ENCODE peak calls at places on chromosomes 4 and X, in seven cellular contexts. R, G, M, E, Z, S and U are unnamed samples.
A peak's percentile ranks its signal among the peaks of the same experiment; 100 is the strongest.

GRCh38 chr4:123833156-123833555 is 436.6 kb downstream of the SPRY1 start:
- DNase-seq in M (no peak), R (no peak), G (no peak), S (no peak), Z (peak; percentile 78), E (no peak), U (no peak)

GRCh38 chr4:184475096-184475461 is 729 bp upstream of the IRF2 start:
- DNase-seq in G (peak; percentile 52), E (no peak), R (peak; percentile 65), Z (peak; percentile 79), M (peak; percentile 53), S (peak; percentile 61), U (no peak)

GRCh38 chrX:3748052-3748559 is 34.7 kb upstream of the PRKX start:
- DNase-seq in G (no peak), M (no peak), R (no peak), Z (no peak), E (no peak), S (no peak), U (no peak)

GRCh38 chr4:52752921-52753320 is 1.7 kb upstream of the ERVMER34-1 start:
- DNase-seq in S (no peak), G (no peak), Z (no peak), R (no peak), M (no peak), E (no peak), U (no peak)

GRCh38 chrX:110409925-110410324 is 51.3 kb downstream of the RTL9 start:
- DNase-seq in M (no peak), R (no peak), S (no peak), Z (peak; percentile 83), G (no peak), E (no peak), U (no peak)

GRCh38 chr4:67809502-67809901 is 55.3 kb upstream of the GNRHR start:
- DNase-seq in E (no peak), R (peak; percentile 3), G (no peak), Z (no peak), M (peak; percentile 18), S (no peak), U (peak; percentile 63)

GRCh38 chrX:15301924-15302323 is 13.5 kb downstream of the ASB11 start:
- DNase-seq in S (no peak), E (no peak), R (peak; percentile 59), M (no peak), G (no peak), Z (peak; percentile 66), U (no peak)

GRCh38 chr4:100876546-100876945 is 358.7 kb upstream of the EMCN start:
- DNase-seq in G (no peak), Z (no peak), E (no peak), M (no peak), R (no peak), S (no peak), U (no peak)

GRCh38 chr4:5158391-5158770 is 107.1 kb downstream of the STK32B start:
- DNase-seq in S (no peak), E (no peak), R (no peak), Z (no peak), G (no peak), M (no peak), U (peak; percentile 23)

GRCh38 chrX:74606342-74606741 is 8.1 kb downstream of the RLIM start:
- DNase-seq in Z (no peak), S (no peak), E (no peak), M (no peak), R (no peak), G (no peak), U (no peak)

GRCh38 chr4:43238556-43238955 is 346.0 kb downstream of the GRXCR1 start:
- DNase-seq in S (no peak), Z (no peak), G (no peak), M (no peak), R (no peak), E (no peak), U (no peak)

GRCh38 chr4:20288846-20289512 is 37.3 kb downstream of the SLIT2 start:
- DNase-seq in R (no peak), M (no peak), G (no peak), Z (peak; percentile 83), S (no peak), E (no peak), U (no peak)

GRCh38 chr4:13196721-13197120 is 287.4 kb downstream of the RAB28 start:
- DNase-seq in R (no peak), E (no peak), G (no peak), M (no peak), Z (no peak), S (no peak), U (no peak)

GRCh38 chr4:109672173-109672572 is 31.1 kb downstream of the CASP6 start:
- DNase-seq in Z (no peak), G (no peak), R (no peak), E (no peak), M (no peak), S (no peak), U (no peak)

GRCh38 chr4:161714022-161714751 is 449.6 kb downstream of the FSTL5 start:
- DNase-seq in M (no peak), Z (peak; percentile 24), E (peak; percentile 18), G (no peak), S (no peak), R (no peak), U (no peak)

GRCh38 chr4:15756361-15756861 is 21.7 kb upstream of the CD38 start:
- DNase-seq in S (no peak), E (peak; percentile 26), G (peak; percentile 95), M (no peak), R (no peak), Z (peak; percentile 33), U (no peak)

GRCh38 chrX:110037181-110037580 is 34.3 kb downstream of the TMEM164 start:
- DNase-seq in S (no peak), R (no peak), G (no peak), M (no peak), Z (no peak), E (no peak), U (no peak)

GRCh38 chrX:24860140-24860539 is 155.6 kb downstream of the ARX start:
- DNase-seq in G (no peak), R (no peak), S (no peak), Z (peak; percentile 4), E (no peak), M (no peak), U (no peak)

GRCh38 chr4:145709843-145710242 is 29.9 kb downstream of the C4orf51 start:
- DNase-seq in G (no peak), Z (peak; percentile 95), S (no peak), R (no peak), E (no peak), M (no peak), U (no peak)

GRCh38 chr4:56229947-56230346 is 157.3 kb downstream of the AASDH start:
- DNase-seq in G (no peak), R (no peak), Z (no peak), E (no peak), S (no peak), M (no peak), U (no peak)

GRCh38 chrX:68936608-68937007 is 107.8 kb downstream of the EFNB1 start:
- DNase-seq in E (no peak), R (peak; percentile 44), G (no peak), M (no peak), Z (peak; percentile 92), S (no peak), U (no peak)
- TF ChIP-seq EZH2phosphoT487 in E (no peak), R (no peak), G (no peak), M (no peak), Z (no peak), S (no peak), U (no peak)

GRCh38 chr4:8687083-8687482 is 94.5 kb downstream of the CPZ start:
- DNase-seq in R (no peak), Z (no peak), S (no peak), G (no peak), M (no peak), E (no peak), U (no peak)

GRCh38 chr4:8690216-8690786 is 97.7 kb downstream of the CPZ start:
- DNase-seq in S (no peak), M (no peak), E (no peak), G (no peak), R (no peak), Z (no peak), U (no peak)

GRCh38 chr4:8689741-8690140 is 97.2 kb downstream of the CPZ start:
- DNase-seq in R (no peak), M (no peak), S (no peak), G (no peak), Z (no peak), E (no peak), U (no peak)

GRCh38 chr4:8688908-8689445 is 96.4 kb downstream of the CPZ start:
- DNase-seq in S (no peak), R (no peak), E (no peak), Z (peak; percentile 7), M (no peak), G (no peak), U (no peak)

GRCh38 chr4:8688041-8688907 is 95.7 kb downstream of the CPZ start:
- DNase-seq in M (peak; percentile 86), G (peak; percentile 31), R (peak; percentile 65), S (peak; percentile 86), Z (peak; percentile 70), E (peak; percentile 19), U (peak; percentile 88)
- H3K27me3 ChIP-seq in M (peaks cover 5% of the 10 kb centered on the region), G (peaks cover 90% of the 10 kb centered on the region), R (peaks cover 50% of the 10 kb centered on the region), S (no peaks in the 10 kb centered on the region), Z (peaks cover 24% of the 10 kb centered on the region), E (peaks cover 20% of the 10 kb centered on the region), U (peaks cover 95% of the 10 kb centered on the region)

DNA sequence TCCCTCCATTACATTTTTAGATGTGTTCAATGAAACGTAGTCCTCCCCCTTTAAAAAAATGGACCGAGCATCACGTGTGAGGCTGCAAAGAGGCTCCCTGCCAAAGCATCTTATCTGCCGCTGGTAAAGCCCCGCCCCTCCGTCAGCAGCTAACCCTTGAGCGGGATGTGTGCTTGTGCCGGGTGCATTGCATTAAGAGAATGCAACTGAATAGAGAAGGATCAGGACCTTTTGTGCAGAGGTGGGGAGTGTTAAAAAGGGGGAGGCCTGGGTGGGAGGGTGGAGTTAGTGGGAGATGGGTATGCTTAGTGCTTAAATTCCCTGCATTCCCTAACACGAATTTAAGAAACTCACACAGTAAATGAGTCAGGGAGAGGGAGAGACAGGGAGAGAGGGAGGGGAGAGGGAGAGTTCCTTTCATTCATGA is 66.0 kb downstream of the TBL1X start:
- DNase-seq in Z (peak; percentile 91), R (peak; percentile 77), M (peak; percentile 84), S (peak; percentile 81), E (no peak), G (no peak), U (peak; percentile 92)
- H3K4me2 ChIP-seq in Z (peak overlapping the region; percentile 78), R (peak overlapping the region; percentile 47), M (peak overlapping the region; percentile 18), S (peak overlapping the region; percentile 71), E (peak overlapping the region; percentile 10), G (no peak overlapping the region), U (peak overlapping the region; percentile 46)

DNA sequence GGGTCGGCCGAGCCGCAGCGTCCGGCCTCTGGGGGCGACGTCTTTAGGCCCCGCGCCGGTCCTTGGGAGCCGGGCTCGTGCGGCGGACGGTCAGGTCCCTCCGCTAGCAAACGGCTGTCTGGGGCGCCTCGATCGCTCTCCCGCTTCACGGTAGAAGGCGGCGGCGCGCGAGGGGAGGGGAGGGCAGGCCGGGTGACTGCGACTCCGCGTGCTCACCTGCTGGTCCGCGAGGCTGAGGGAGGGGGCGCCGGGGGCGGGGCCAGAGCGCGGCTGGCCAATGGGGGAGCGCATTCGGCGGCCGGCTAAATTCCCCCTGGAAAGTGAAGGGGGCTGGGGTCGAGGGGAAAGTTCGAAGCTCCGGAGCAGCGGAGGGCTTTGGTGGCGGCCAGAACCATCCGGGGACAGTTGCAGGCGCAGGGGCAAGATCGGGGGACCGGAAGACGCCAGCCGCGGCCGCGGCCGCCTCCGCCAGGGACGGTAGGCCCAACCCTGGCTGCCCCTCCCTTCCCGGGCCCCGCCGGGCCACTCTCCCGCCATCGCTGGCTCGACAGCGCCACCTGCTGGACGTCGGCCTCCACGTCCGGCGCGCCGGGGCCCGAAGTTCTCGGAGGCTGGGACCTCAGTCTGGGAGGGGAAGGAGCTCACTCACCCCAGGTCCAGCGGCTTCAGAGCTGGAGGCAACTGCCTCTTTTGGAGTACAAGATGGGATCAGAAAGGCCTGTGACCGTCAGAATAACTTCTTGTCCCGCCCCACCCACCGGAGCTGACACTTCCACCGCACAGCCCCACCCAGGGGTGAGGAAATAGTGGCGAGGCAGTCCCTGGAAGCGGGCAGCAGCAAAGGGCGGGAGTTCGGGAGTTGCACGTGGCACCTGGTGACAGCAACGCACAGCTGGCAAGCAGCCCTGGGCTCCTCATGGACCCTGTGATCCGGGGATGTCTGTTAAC is 49.9 kb downstream of the ELF4 start:
- DNase-seq in E (peak; percentile 12), R (peak; percentile 81), S (peak; percentile 98), Z (peak; percentile 79), G (peak; percentile 77), M (peak; percentile 64), U (peak; percentile 85)
- TF ChIP-seq EZH2phosphoT487 in E (no peak), R (no peak), S (no peak), Z (no peak), G (no peak), M (no peak), U (no peak)